ENCODE peak calls at places on chromosomes 7 and 10, in ten cellular contexts. B is A549; V is NCI-H1092 treated with DMSO at 0.1 percent for 48 hours; G is hypothalamus; O is HuH-7.5; S is activated T-cell treated with anti-CD3 and anti-CD28 coated beads, Interleukin-2, amount 50 U/mL, for 72 hours; J is ELR; K is DMS153; L is T-helper 17 cell; Q is AG08396. P is an unnamed sample.

GRCh38 chr10:100535715-100536353 is at the start of gene HIF1AN:
- DNase-seq in B (peak; percentile 97), V (peak; percentile 93), G (peak; percentile 73), O (peak; percentile 79), S (peak; percentile 90), J (peak; percentile 98), K (peak; percentile 90), L (peak; percentile 78), Q (peak; percentile 96), P (peak; percentile 71)

GRCh38 chr10:29734980-29735627 is 100.3 kb upstream of the SVIL start:
- DNase-seq in B (peak; percentile 36), V (peak; percentile 40), G (no peak), O (peak; percentile 55), S (peak; percentile 67), J (peak; percentile 59), K (no peak), L (peak; percentile 27), Q (peak; percentile 79), P (no peak)

GRCh38 chr10:116611153-116611545 is 9.6 kb upstream of the PNLIPRP2 start:
- DNase-seq in B (no peak), V (no peak), G (no peak), O (no peak), S (no peak), J (no peak), K (no peak), L (no peak), Q (no peak), P (no peak)

GRCh38 chr10:49324711-49325110 is 25.7 kb downstream of the C10orf71 start:
- DNase-seq in B (no peak), V (no peak), G (no peak), O (no peak), S (no peak), J (peak; percentile 27), K (no peak), L (no peak), Q (no peak), P (peak; percentile 7)

GRCh38 chr7:101164071-101164840 is 1.1 kb downstream of the VGF start:
- DNase-seq in B (peak; percentile 63), V (no peak), G (no peak), O (peak; percentile 83), S (no peak), J (peak; percentile 70), K (no peak), L (no peak), Q (peak; percentile 77), P (no peak)

GRCh38 chr7:21704362-21704761 is 161.5 kb downstream of the DNAH11 start:
- DNase-seq in B (no peak), V (no peak), G (no peak), O (no peak), S (no peak), J (no peak), K (no peak), L (no peak), Q (no peak), P (no peak)

GRCh38 chr10:113992601-113993011 is 51.1 kb upstream of the ADRB1 start:
- DNase-seq in B (no peak), V (no peak), G (no peak), O (no peak), S (no peak), J (peak; percentile 42), K (no peak), L (no peak), Q (no peak), P (no peak)

GRCh38 chr10:69319911-69320316 is 41.6 kb downstream of the HK1 start:
- DNase-seq in B (no peak), V (no peak), G (no peak), O (no peak), S (peak; percentile 12), J (no peak), K (no peak), L (no peak), Q (no peak), P (no peak)

GRCh38 chr7:43302211-43302711 is 189.8 kb downstream of the HECW1 start:
- DNase-seq in B (no peak), V (no peak), G (no peak), O (no peak), S (peak; percentile 60), J (peak; percentile 64), K (no peak), L (no peak), Q (peak; percentile 41), P (no peak)

GRCh38 chr7:129612112-129613015 is 844 bp downstream of the NRF1 start:
- DNase-seq in B (peak; percentile 46), V (peak; percentile 39), G (peak; percentile 35), O (no peak), S (peak; percentile 35), J (peak; percentile 56), K (no peak), L (peak; percentile 13), Q (no peak), P (no peak)

GRCh38 chr10:114402871-114403544 is 1.3 kb downstream of the AFAP1L2 start:
- DNase-seq in B (no peak), V (no peak), G (no peak), O (no peak), S (no peak), J (no peak), K (no peak), L (no peak), Q (no peak), P (no peak)